ENCODE peak calls at places on chromosome 19, in eight cellular contexts. H, B, D, K, T, S, C and V are unnamed samples.

GRCh38 chr19:42465827-42466280 is 23.1 kb upstream of the CXCL17 start:
- DNase-seq in H (no peak), B (no peak), D (no peak), K (no peak), T (no peak), S (no peak), C (no peak), V (peak)

GRCh38 chr19:34244611-34245299 is 9.6 kb upstream of the GARRE1 start:
- DNase-seq in H (no peak), B (no peak), D (no peak), K (no peak), T (no peak), S (no peak), C (no peak), V (no peak)

GRCh38 chr19:31304877-31305312 is 44.3 kb downstream of the TSHZ3 start:
- DNase-seq in H (no peak), B (no peak), D (no peak), K (no peak), T (no peak), S (no peak), C (no peak), V (no peak)

GRCh38 chr19:30226464-30227070 is 145.6 kb upstream of the ZNF536 start:
- DNase-seq in H (no peak), B (peak), D (peak), K (no peak), T (no peak), S (peak), C (no peak), V (no peak)

GRCh38 chr19:11552666-11553372 is 6.2 kb downstream of the ELOF1 start:
- DNase-seq in H (no peak), B (no peak), D (no peak), K (no peak), T (no peak), S (no peak), C (no peak), V (no peak)

GRCh38 chr19:56476671-56477428 is at the start of gene ZNF667:
- DNase-seq in H (peak), B (no peak), D (peak), K (no peak), T (peak), S (peak), C (no peak), V (no peak)

GRCh38 chr19:51366999-51367564 is 894 bp upstream of the ETFB start:
- DNase-seq in H (no peak), B (peak), D (peak), K (peak), T (peak), S (no peak), C (peak), V (no peak)

GRCh38 chr19:46625731-46626130 is 842 bp upstream of the PTGIR start:
- DNase-seq in H (no peak), B (no peak), D (no peak), K (no peak), T (no peak), S (no peak), C (no peak), V (no peak)

DNA sequence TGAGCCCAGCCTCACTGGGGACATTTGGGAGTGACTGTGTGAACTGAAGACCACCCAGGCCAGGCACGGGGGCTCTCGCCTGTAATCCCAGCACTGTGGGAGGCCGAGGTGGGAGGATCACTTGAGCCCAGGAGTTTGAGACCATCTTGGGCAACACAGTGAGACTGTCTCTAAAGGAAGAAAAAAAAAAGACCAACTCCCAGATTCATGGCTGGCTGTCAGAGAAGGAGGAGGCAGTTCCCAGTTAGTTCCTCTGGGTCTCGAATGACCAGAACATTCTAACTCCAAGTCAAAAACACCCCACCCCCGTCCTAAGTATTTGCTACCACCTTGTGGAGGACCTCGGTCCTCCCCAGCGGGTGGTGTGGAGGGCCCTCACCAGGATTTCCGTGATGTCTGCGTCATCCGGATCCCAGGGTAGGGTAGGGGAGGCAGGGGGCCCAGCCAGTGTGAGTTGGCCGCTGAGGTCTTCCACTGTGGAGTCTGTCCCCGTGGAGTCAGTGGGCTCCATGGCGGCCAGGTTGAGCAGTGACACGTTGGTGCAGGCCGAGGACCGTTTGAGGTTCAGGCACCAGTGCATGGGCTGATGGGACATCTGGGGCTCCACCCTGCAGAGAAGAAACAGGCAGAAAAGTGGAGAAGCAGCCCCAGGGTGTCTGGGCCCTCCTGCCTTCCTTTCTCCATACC is 1.3 kb downstream of the TSKS start:
- DNase-seq in H (peak), B (no peak), D (no peak), K (no peak), T (no peak), S (no peak), C (peak), V (no peak)
- TF ChIP-seq CTCF in H (peak), B (no peak), D (no peak), K (peak), T (no peak), S (no peak), C (no peak), V (no peak)

DNA sequence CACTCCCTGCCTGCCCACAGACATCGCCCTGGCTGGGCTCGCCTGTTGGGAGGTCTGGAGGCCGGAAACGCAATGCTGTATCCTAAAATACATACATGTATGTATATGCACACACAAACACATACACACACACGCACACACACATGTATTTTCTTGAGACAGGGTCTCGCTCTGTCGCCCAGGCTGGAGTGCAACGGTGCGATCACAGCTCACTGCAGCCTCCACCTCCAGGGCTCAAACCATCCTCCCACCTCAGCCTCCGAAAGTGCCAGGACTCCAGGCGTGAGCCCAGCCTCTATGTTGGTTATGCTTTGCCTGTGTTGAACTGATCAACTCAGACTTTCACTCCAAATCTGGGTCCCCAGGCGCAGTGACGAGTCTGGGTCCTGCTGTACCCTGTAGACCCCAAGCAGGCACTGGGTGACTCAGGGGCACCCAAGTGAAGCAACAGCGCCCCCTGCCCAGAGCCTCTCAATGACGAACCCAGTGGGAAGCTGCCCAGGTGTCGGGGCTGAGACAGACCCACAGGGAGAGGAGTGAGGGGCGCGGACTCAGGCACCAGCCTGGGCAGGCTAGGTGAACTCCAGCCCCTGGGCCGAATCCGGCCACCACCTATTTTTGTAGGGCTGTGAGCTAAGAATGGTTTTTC is 27.4 kb upstream of the CACTIN start:
- DNase-seq in H (no peak), B (no peak), D (no peak), K (no peak), T (no peak), S (no peak), C (no peak), V (no peak)
- TF ChIP-seq CTCF in H (no peak), B (no peak), D (peak), K (no peak), T (no peak), S (no peak), C (no peak), V (no peak)

GRCh38 chr19:27975419-27976005 is 1237.4 kb downstream of the UQCRFS1 start:
- DNase-seq in H (no peak), B (no peak), D (no peak), K (no peak), T (no peak), S (no peak), C (no peak), V (no peak)

GRCh38 chr19:27972291-27973040 is 1240.5 kb downstream of the UQCRFS1 start:
- DNase-seq in H (peak), B (no peak), D (no peak), K (no peak), T (no peak), S (no peak), C (no peak), V (no peak)

GRCh38 chr19:27971869-27972268 is 1241.1 kb downstream of the UQCRFS1 start:
- DNase-seq in H (no peak), B (no peak), D (no peak), K (no peak), T (no peak), S (no peak), C (no peak), V (no peak)

GRCh38 chr19:27971071-27971470 is 1241.9 kb downstream of the UQCRFS1 start:
- DNase-seq in H (peak), B (no peak), D (no peak), K (no peak), T (no peak), S (no peak), C (no peak), V (no peak)

GRCh38 chr19:27974082-27974513 is 1238.9 kb downstream of the UQCRFS1 start:
- DNase-seq in H (peak), B (peak), D (peak), K (no peak), T (no peak), S (peak), C (no peak), V (peak)
- TF ChIP-seq CTCF in H (no peak), B (peak), D (peak), K (peak), T (no peak), S (peak), C (no peak), V (peak)

GRCh38 chr19:7861619-7862412 is 12.4 kb downstream of the PRR36 start:
- DNase-seq in H (no peak), B (no peak), D (no peak), K (no peak), T (no peak), S (no peak), C (no peak), V (no peak)
- TF ChIP-seq CTCF in H (no peak), B (no peak), D (peak), K (peak), T (no peak), S (no peak), C (no peak), V (no peak)

GRCh38 chr19:48186015-48186414 is 15.5 kb downstream of the ZSWIM9 start:
- DNase-seq in H (no peak), B (no peak), D (no peak), K (no peak), T (no peak), S (no peak), C (no peak), V (no peak)

GRCh38 chr19:48186541-48186991 is 16.1 kb downstream of the ZSWIM9 start:
- DNase-seq in H (no peak), B (no peak), D (no peak), K (no peak), T (no peak), S (no peak), C (no peak), V (peak)

GRCh38 chr19:48183356-48183755 is 12.9 kb downstream of the ZSWIM9 start:
- DNase-seq in H (no peak), B (no peak), D (no peak), K (no peak), T (no peak), S (no peak), C (no peak), V (no peak)

GRCh38 chr19:48181505-48181904 is 11.0 kb downstream of the ZSWIM9 start:
- DNase-seq in H (no peak), B (no peak), D (no peak), K (no peak), T (no peak), S (no peak), C (no peak), V (no peak)

DNA sequence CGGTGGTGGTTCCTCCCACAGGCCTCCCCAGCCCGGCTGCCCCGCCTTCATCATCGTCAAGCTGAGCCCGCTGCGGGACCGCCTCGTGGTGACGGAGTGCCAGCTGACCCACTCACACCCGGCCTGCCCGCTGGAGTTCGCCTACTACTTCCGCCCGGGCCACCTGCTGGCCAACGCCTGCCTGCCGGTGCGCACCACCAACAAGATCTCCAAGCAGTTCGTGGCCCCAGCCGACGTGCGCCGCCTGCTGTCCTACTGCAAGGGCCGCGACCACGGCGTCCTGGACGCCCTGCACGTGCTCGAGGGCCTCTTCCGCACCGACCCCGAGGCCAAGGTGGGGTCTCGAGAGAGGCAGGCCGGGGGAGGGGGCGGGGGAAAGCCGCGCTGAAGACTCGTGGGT is 12.0 kb downstream of the ZSWIM9 start:
- DNase-seq in H (no peak), B (no peak), D (no peak), K (no peak), T (no peak), S (no peak), C (no peak), V (no peak)
- TF ChIP-seq CTCF in H (no peak), B (no peak), D (peak), K (no peak), T (no peak), S (no peak), C (no peak), V (no peak)